ENCODE peak calls at places on chromosomes 7 and 10, in seven cellular contexts. P is heart left ventricle, C is right cardiac atrium, M is heart right ventricle, L is K562, Q is HCT116, J is left lung. G is an unnamed sample.

GRCh38 chr7:46129831-46130230 is 208.8 kb upstream of the IGFBP3 start:
- ATAC-seq in C (no peak), L (no peak), J (no peak), M (no peak), Q (peak), P (no peak), G (no peak)

GRCh38 chr7:38424750-38425463 is 151.5 kb upstream of the TARP start:
- ATAC-seq in J (no peak), M (no peak), Q (peak), C (no peak), L (no peak), P (no peak), G (no peak)

GRCh38 chr10:924524-924859 is 7.0 kb downstream of the LARP4B start:
- ATAC-seq in M (no peak), J (no peak), Q (peak), L (peak), C (no peak), P (no peak), G (no peak)

GRCh38 chr7:100124301-100125229 is 2.2 kb upstream of the MBLAC1 start:
- ATAC-seq in C (no peak), L (peak), J (no peak), M (no peak), Q (no peak), P (no peak), G (no peak)

GRCh38 chr7:91929463-91929862 is 11.2 kb upstream of the AKAP9 start:
- ATAC-seq in C (no peak), Q (peak), M (no peak), L (peak), J (no peak), P (no peak), G (no peak)

GRCh38 chr10:94803307-94803706 is 40.8 kb downstream of the CYP2C19 start:
- ATAC-seq in Q (no peak), M (no peak), P (no peak), J (no peak), L (no peak), C (no peak), G (no peak)

GRCh38 chr7:139798892-139799291 is 21.1 kb upstream of the HIPK2 start:
- ATAC-seq in L (peak), J (no peak), Q (no peak), P (peak), C (peak), M (no peak), G (no peak)

GRCh38 chr10:119461380-119461779 is 81.1 kb downstream of the RGS10 start:
- ATAC-seq in C (no peak), J (peak), P (no peak), M (no peak), Q (peak), L (no peak), G (no peak)

GRCh38 chr10:90583416-90583815 is 274.4 kb downstream of the HTR7 start:
- ATAC-seq in M (no peak), L (no peak), C (no peak), P (no peak), J (no peak), Q (no peak), G (no peak)

GRCh38 chr7:77687747-77688144 is 8.5 kb upstream of the RSBN1L start:
- ATAC-seq in C (no peak), Q (no peak), J (peak), M (no peak), P (no peak), L (no peak), G (no peak)

GRCh38 chr10:103759100-103759781 is 96.1 kb downstream of the SH3PXD2A start:
- ATAC-seq in L (no peak), J (peak), M (peak), C (peak), P (peak), Q (no peak), G (peak)

GRCh38 chr10:97640868-97641811 is 669 bp downstream of the PI4K2A start:
- ATAC-seq in P (no peak), L (peak), M (peak), J (peak), Q (peak), C (peak), G (peak)

GRCh38 chr7:1360521-1360971 is 98.7 kb downstream of the MICALL2 start:
- ATAC-seq in J (no peak), L (no peak), C (no peak), P (no peak), Q (no peak), M (no peak), G (no peak)

GRCh38 chr7:100509213-100509612 is 25.5 kb downstream of the NYAP1 start:
- ATAC-seq in Q (no peak), L (no peak), J (no peak), M (no peak), P (no peak), C (no peak), G (no peak)

GRCh38 chr10:6563720-6564119 is 16.4 kb downstream of the PRKCQ start:
- ATAC-seq in P (no peak), L (peak), M (no peak), C (no peak), Q (no peak), J (no peak), G (no peak)

GRCh38 chr7:77368974-77369373 is 47.2 kb downstream of the GSAP start:
- ATAC-seq in M (no peak), Q (peak), L (no peak), P (no peak), C (no peak), J (peak), G (no peak)

GRCh38 chr7:143003393-143004051 is 23.4 kb downstream of the OR9A2 start:
- ATAC-seq in C (peak), J (peak), P (peak), M (no peak), Q (peak), L (peak), G (no peak)

GRCh38 chr10:71478966-71479365 is 82.2 kb downstream of the CDH23 start:
- ATAC-seq in J (no peak), M (no peak), L (no peak), C (no peak), Q (no peak), P (no peak), G (no peak)

GRCh38 chr10:71482620-71483019 is 85.9 kb downstream of the CDH23 start:
- ATAC-seq in L (no peak), P (no peak), M (no peak), C (no peak), Q (no peak), J (no peak), G (no peak)

GRCh38 chr10:71481746-71482410 is 85.2 kb downstream of the CDH23 start:
- ATAC-seq in J (no peak), Q (no peak), M (no peak), L (no peak), C (no peak), P (no peak), G (no peak)

GRCh38 chr10:71479831-71480230 is 83.1 kb downstream of the CDH23 start:
- ATAC-seq in J (no peak), L (no peak), C (no peak), M (no peak), Q (no peak), P (no peak), G (no peak)

DNA sequence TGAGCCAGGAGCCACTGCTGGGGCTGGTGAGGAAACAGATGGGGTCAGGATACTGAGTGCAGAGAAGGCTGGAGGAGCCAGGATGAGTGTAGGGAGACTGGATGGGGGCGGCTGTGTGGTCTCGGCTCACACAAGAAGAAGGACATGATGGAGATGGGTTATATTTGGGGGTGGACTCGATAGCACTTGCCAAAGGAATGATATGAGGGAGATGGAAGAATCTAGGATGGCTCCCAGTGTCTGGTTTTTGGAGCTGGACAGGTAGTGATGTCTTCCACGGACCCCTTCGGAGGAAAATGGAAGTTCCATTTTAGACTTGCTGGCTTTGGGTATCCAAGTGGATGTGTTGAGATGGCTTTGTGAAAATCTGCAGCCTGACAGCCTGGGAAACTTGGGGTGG is 83.9 kb downstream of the CDH23 start:
- ATAC-seq in J (no peak), C (no peak), Q (no peak), M (no peak), P (no peak), L (no peak), G (no peak)
- H3K4me3 ChIP-seq in J (no peak), C (no peak), Q (no peak), M (no peak), P (no peak), L (no peak), G (no peak)

GRCh38 chr7:80708007-80708594 is 69.7 kb downstream of the CD36 start:
- ATAC-seq in J (no peak), P (no peak), M (no peak), Q (no peak), C (no peak), L (no peak), G (no peak)
- H3K27ac ChIP-seq in J (peak), P (no peak), M (no peak), Q (no peak), C (no peak), L (no peak), G (no peak)

DNA sequence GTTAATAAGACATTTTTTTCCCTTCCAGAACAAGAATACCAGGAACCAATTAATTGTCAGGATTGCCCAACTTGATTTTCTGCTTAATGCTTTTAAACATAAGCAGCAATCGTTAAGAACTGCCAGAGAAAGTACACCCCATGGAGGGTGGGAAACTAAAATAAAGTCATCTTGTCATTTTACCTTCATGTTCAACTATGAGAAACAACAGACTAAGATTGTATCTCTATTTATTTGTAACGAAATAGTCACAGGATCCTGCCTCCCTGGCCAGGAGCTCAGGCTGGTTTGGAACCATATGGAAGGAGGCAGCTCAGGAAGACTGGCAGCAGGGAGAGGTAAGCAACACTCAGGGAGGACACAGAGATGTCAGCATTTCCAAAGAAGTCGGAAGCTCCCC is 129.6 kb downstream of the TNS3 start:
- ATAC-seq in J (no peak), P (peak), C (no peak), M (no peak), L (no peak), Q (no peak), G (no peak)
- H3K4me3 ChIP-seq in J (peak), P (peak), C (no peak), M (peak), L (no peak), Q (no peak), G (no peak)

GRCh38 chr10:8398771-8399170 is 344.3 kb downstream of the GATA3 start:
- ATAC-seq in M (no peak), P (no peak), J (no peak), Q (no peak), L (no peak), C (no peak), G (no peak)

GRCh38 chr10:8389630-8390029 is 335.1 kb downstream of the GATA3 start:
- ATAC-seq in C (no peak), M (no peak), J (no peak), P (no peak), Q (no peak), L (no peak), G (no peak)

GRCh38 chr10:8392216-8392615 is 337.7 kb downstream of the GATA3 start:
- ATAC-seq in Q (no peak), J (no peak), M (no peak), P (no peak), L (no peak), C (no peak), G (no peak)

GRCh38 chr10:8396675-8397074 is 342.2 kb downstream of the GATA3 start:
- ATAC-seq in L (no peak), M (no peak), P (no peak), C (no peak), J (no peak), Q (no peak), G (no peak)

GRCh38 chr10:8393531-8393930 is 339.0 kb downstream of the GATA3 start:
- ATAC-seq in J (no peak), M (no peak), L (no peak), Q (no peak), C (no peak), P (peak), G (no peak)
- H3K27ac ChIP-seq in J (no peak), M (no peak), L (no peak), Q (no peak), C (no peak), P (no peak), G (no peak)

GRCh38 chr10:89347706-89348457 is 20.1 kb downstream of the IFIT3 start:
- ATAC-seq in L (no peak), M (peak), J (no peak), C (peak), Q (no peak), P (peak), G (no peak)

GRCh38 chr10:89352802-89353201 is 25.0 kb downstream of the IFIT3 start:
- ATAC-seq in C (no peak), J (no peak), Q (no peak), L (peak), M (no peak), P (no peak), G (no peak)

GRCh38 chr10:89348458-89348857 is 20.7 kb downstream of the IFIT3 start:
- ATAC-seq in L (no peak), J (no peak), C (no peak), Q (no peak), M (no peak), P (no peak), G (no peak)

GRCh38 chr10:89352039-89352597 is 24.3 kb downstream of the IFIT3 start:
- ATAC-seq in P (peak), L (peak), J (peak), Q (peak), C (peak), M (peak), G (peak)

GRCh38 chr10:89351402-89352038 is 23.7 kb downstream of the IFIT3 start:
- ATAC-seq in M (no peak), L (no peak), Q (peak), C (no peak), P (no peak), J (peak), G (peak)
- H3K4me3 ChIP-seq in M (no peak), L (no peak), Q (peak), C (no peak), P (no peak), J (no peak), G (no peak)

GRCh38 chr7:107044347-107045194 is at the start of gene PRKAR2B:
- ATAC-seq in J (peak), Q (peak), C (peak), M (peak), P (peak), L (peak), G (peak)
- H3K27ac ChIP-seq in J (peak), Q (peak), C (peak), M (peak), P (peak), L (peak), G (peak)

DNA sequence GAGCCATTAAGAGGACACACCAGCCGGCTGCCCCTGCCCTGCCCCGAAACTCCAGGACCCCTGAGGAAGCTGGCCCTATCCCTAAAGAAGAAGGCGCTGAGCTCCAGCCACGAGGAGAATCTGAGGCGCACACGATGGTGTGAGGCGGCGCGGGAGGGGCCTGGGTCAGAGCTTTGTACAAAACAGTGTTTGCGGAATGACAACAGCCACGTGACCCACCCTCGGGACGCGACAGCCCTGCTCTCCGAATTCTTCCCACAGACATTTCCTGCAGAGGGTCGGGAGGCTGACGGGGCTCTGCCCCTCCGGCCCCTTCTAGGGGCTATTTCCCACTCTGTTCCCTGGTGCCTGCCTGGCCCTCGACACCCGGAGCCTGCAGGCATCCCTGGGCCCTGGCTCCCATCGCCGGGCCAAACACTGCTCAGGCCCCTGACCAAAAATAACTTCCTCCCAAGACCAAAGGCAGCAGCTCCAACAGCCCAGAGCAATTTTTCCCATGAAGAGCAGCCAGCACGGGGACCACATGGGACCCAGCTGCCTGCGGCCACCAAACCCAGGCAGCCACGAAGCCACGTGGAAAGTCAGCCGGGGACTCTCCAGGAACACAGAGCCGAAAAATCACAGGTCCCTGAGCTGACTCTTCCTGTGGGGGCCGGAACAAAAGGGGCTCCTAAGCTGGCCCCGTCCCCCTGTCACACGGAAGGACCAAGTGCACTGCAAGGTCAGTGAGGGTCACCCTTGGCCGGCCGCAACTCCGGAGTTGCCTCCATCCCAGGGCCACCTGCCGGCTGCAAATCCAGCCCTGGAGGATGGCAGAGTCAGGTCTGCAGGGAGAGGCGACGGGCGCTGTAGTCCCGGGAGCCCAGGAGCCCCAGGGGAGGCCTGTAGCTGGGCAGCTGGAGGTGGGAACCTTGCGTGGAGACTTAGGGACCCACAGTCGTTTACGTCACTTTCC is 42.1 kb downstream of the PAPOLB start:
- ATAC-seq in Q (no peak), L (no peak), C (peak), J (no peak), M (peak), P (peak), G (no peak)
- H3K4me3 ChIP-seq in Q (no peak), L (no peak), C (no peak), J (no peak), M (no peak), P (no peak), G (no peak)

DNA sequence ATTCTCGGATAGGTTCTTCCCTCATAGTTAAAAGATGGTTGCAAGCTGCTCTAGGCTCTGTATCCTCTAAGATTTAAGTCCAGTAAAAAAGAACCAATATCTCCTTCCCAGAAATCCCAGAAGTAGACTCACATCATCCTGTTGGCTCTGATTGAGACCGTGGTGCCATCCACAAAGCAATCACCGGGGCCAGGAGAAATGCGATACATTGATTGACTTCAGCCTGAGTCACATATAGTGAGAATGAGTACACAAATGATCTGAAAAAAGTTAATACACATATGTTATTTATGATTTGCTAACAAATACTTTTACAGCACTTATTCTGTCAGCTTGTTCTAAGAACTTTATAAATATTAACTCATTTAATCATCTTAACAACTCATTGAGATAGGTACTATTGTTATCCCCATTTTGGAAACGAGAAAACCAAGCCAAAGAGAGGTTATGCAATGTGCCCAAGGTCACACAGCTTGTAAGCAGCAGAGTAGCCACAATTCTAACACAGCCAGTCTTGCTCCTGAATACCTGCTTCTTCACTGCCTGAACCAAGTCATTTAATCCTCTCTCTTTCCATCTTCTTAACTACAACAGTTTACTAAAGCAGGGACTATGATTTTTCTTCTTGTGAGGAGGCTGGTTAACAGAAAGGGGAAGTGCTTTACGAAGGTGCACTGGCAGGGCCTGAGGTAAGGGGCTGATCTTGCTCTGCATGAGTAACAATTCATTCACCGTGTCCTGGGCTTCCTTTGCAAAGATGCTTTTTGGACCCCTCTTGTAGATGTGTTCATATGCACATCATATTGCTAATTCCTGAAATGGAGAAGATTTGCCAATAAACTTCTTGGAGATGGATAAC is 177.0 kb downstream of the REEP3 start:
- ATAC-seq in P (no peak), J (no peak), C (no peak), M (no peak), Q (no peak), L (no peak), G (no peak)
- H3K27ac ChIP-seq in P (peak), J (no peak), C (peak), M (peak), Q (no peak), L (no peak), G (peak)